ENCODE peak calls at places on chromosome 9, in seven cellular contexts. X is tibial nerve, S is progenitor cell of endocrine pancreas, H is T-helper 2 cell, B is WTC11, P is KBM-7, Q is ovary. K is an unnamed sample.

GRCh38 chr9:130240410-130241197 is 25.0 kb upstream of the HMCN2 start:
- DNase-seq in S (no peak), B (peak; percentile 52), X (peak; percentile 38), H (peak; percentile 81), Q (no peak), P (peak; percentile 77), K (peak; percentile 45)

GRCh38 chr9:126519660-126520425 is 93.9 kb upstream of the LMX1B start:
- DNase-seq in S (no peak), Q (no peak), H (peak; percentile 53), P (no peak), B (no peak), X (no peak), K (no peak)

GRCh38 chr9:4147476-4148214 is 152.2 kb downstream of the GLIS3 start:
- DNase-seq in H (no peak), Q (no peak), B (no peak), P (no peak), S (peak; percentile 27), X (no peak), K (no peak)

GRCh38 chr9:95726756-95727155 is 148.7 kb upstream of the ERCC6L2 start:
- DNase-seq in Q (no peak), S (no peak), H (peak; percentile 34), B (no peak), X (no peak), P (peak; percentile 51), K (peak; percentile 52)

GRCh38 chr9:92669527-92669889 is 423 bp downstream of the IPPK start:
- DNase-seq in S (no peak), B (peak; percentile 27), P (no peak), X (no peak), H (peak; percentile 33), Q (peak; percentile 58), K (no peak)

GRCh38 chr9:21710792-21711191 is 91.6 kb upstream of the MTAP start:
- DNase-seq in B (no peak), P (no peak), S (no peak), H (peak; percentile 74), Q (no peak), X (no peak), K (no peak)

GRCh38 chr9:18441245-18441644 is 32.7 kb upstream of the ADAMTSL1 start:
- DNase-seq in X (no peak), H (no peak), S (no peak), P (no peak), Q (no peak), B (no peak), K (no peak)

GRCh38 chr9:123637596-123637939 is 281.6 kb downstream of the CRB2 start:
- DNase-seq in P (no peak), S (no peak), Q (peak; percentile 43), B (no peak), X (no peak), H (no peak), K (no peak)

GRCh38 chr9:111926421-111926875 is 29.8 kb downstream of the UGCG start:
- DNase-seq in X (no peak), B (no peak), S (no peak), P (peak; percentile 89), Q (no peak), H (peak; percentile 89), K (peak; percentile 81)

GRCh38 chr9:12702160-12702758 is 9.1 kb downstream of the TYRP1 start:
- DNase-seq in H (no peak), B (peak; percentile 44), P (peak; percentile 43), Q (no peak), S (peak; percentile 12), X (no peak), K (peak; percentile 62)

GRCh38 chr9:6171667-6172066 is 43.9 kb upstream of the IL33 start:
- DNase-seq in S (no peak), B (no peak), Q (no peak), P (no peak), H (no peak), X (no peak), K (no peak)

GRCh38 chr9:132365986-132366385 is 11.2 kb upstream of the SETX start:
- DNase-seq in P (no peak), S (no peak), X (no peak), Q (no peak), H (no peak), B (no peak), K (no peak)

GRCh38 chr9:103183569-103184191 is 188.5 kb downstream of the CYLC2 start:
- DNase-seq in P (no peak), S (no peak), H (no peak), X (no peak), B (no peak), Q (peak; percentile 62), K (peak; percentile 27)

GRCh38 chr9:136062657-136063439 is 32.2 kb downstream of the NACC2 start:
- DNase-seq in H (no peak), X (no peak), S (no peak), B (peak; percentile 5), P (no peak), Q (peak; percentile 9), K (no peak)

K was measured in HCEC 1CT.